ENCODE peak calls at places on chromosomes 4 and X, in seven cellular contexts. I is activated T-helper 1 cell treated with anti-CD3 and anti-CD28 coated beads, Interleukin-2, amount 50 U/mL, for 16 hours; O is ELR; B is fibroblast of villous mesenchyme; U is cerebellum; R is central memory CD4-positive, alpha-beta T cell; G is adrenal gland. H is an unnamed sample.

GRCh38 chrX:132270699-132271098 is 51.5 kb upstream of the RAP2C start:
- DNase-seq in I (no peak), U (no peak), B (peak; percentile 95), R (no peak), O (peak; percentile 1), G (no peak), H (no peak)

GRCh38 chrX:154541896-154542722 is 4.5 kb downstream of the G6PD start:
- DNase-seq in U (no peak), I (no peak), O (peak; percentile 92), G (peak; percentile 85), B (peak; percentile 94), R (no peak), H (peak; percentile 81)

GRCh38 chrX:1075156-1075555 is 137.3 kb downstream of the CRLF2 start:
- DNase-seq in U (no peak), O (no peak), R (no peak), I (no peak), B (no peak), G (no peak), H (no peak)

GRCh38 chrX:105462191-105462590 is 241.7 kb upstream of the TEX13A start:
- DNase-seq in G (no peak), B (no peak), O (peak; percentile 1), U (no peak), I (no peak), R (no peak), H (no peak)

GRCh38 chrX:28628101-28628500 is 40.9 kb downstream of the IL1RAPL1 start:
- DNase-seq in I (no peak), O (no peak), G (no peak), B (no peak), R (no peak), U (no peak), H (peak; percentile 40)

GRCh38 chr4:100149190-100149589 is 41.1 kb downstream of the DDIT4L start:
- DNase-seq in U (no peak), O (peak; percentile 4), I (no peak), G (no peak), B (no peak), R (no peak), H (no peak)

GRCh38 chr4:80045831-80046230 is 27.2 kb downstream of the ANTXR2 start:
- DNase-seq in R (no peak), U (no peak), G (no peak), I (no peak), O (no peak), B (peak; percentile 86), H (no peak)

GRCh38 chr4:968221-968620 is 5.1 kb downstream of the DGKQ start:
- DNase-seq in U (no peak), I (no peak), O (no peak), B (no peak), R (no peak), G (no peak), H (no peak)

GRCh38 chr4:94648699-94649098 is 109.1 kb upstream of the BMPR1B start:
- DNase-seq in R (no peak), I (no peak), O (no peak), B (no peak), G (no peak), U (no peak), H (no peak)

GRCh38 chr4:5341151-5341925 is 290.1 kb downstream of the STK32B start:
- DNase-seq in O (no peak), U (no peak), G (no peak), B (no peak), I (no peak), R (no peak), H (no peak)

GRCh38 chrX:24025741-24026402 is 1.1 kb downstream of the KLHL15 start:
- DNase-seq in G (peak; percentile 38), I (no peak), B (peak; percentile 85), U (no peak), O (peak; percentile 60), R (no peak), H (peak; percentile 55)

GRCh38 chr4:95193391-95194224 is 355.2 kb downstream of the UNC5C start:
- DNase-seq in R (no peak), B (no peak), O (no peak), U (no peak), G (no peak), I (no peak), H (no peak)

GRCh38 chr4:142405021-142405991 is 440.8 kb downstream of the INPP4B start:
- DNase-seq in R (peak; percentile 63), G (peak; percentile 39), B (peak; percentile 75), I (peak; percentile 15), U (no peak), O (peak; percentile 83), H (no peak)

H was measured in left lobe of liver.